ENCODE peak calls at places on chromosomes 12 and 14, in eight cellular contexts. One of them, this sample, is unnamed.
A peak's percentile ranks its signal among the peaks of the same experiment; 100 is the strongest.

GRCh38 chr14:51203881-51204280 is 36.2 kb upstream of the TMX1 start:
- DNase-seq in kidney glomerular epithelial cell: no peak
- DNase-seq in AG10803: no peak
- DNase-seq in foreskin keratinocyte: no peak
- DNase-seq in stimulated activated CD4-positive, alpha-beta T cell treated with anti-CD3 and anti-CD28 coated beads, Interleukin-4, amount 100 ng/mL, for 48 hours: no peak
- DNase-seq in stimulated activated effector memory CD8-positive, alpha-beta T cell treated with anti-CD3 and anti-CD28 coated beads, Interleukin-12 subunit alpha, Interleukin-12 subunit beta, amount 100 ng/mL, for 72 hours: no peak
- DNase-seq in heart right ventricle: no peak
- DNase-seq in heart left ventricle: no peak
- DNase-seq in this sample: no peak

GRCh38 chr12:77107121-77107520 is 41.8 kb upstream of the E2F7 start:
- DNase-seq in foreskin keratinocyte: no peak
- DNase-seq in heart right ventricle: no peak
- DNase-seq in stimulated activated CD4-positive, alpha-beta T cell treated with anti-CD3 and anti-CD28 coated beads, Interleukin-4, amount 100 ng/mL, for 48 hours: no peak
- DNase-seq in AG10803: no peak
- DNase-seq in heart left ventricle: no peak
- DNase-seq in stimulated activated effector memory CD8-positive, alpha-beta T cell treated with anti-CD3 and anti-CD28 coated beads, Interleukin-12 subunit alpha, Interleukin-12 subunit beta, amount 100 ng/mL, for 72 hours: no peak
- DNase-seq in kidney glomerular epithelial cell: no peak
- DNase-seq in this sample: no peak

GRCh38 chr12:120365675-120366340 is 3.2 kb downstream of the MSI1 start:
- DNase-seq in kidney glomerular epithelial cell: no peak
- DNase-seq in stimulated activated effector memory CD8-positive, alpha-beta T cell treated with anti-CD3 and anti-CD28 coated beads, Interleukin-12 subunit alpha, Interleukin-12 subunit beta, amount 100 ng/mL, for 72 hours: no peak
- DNase-seq in foreskin keratinocyte: no peak
- DNase-seq in stimulated activated CD4-positive, alpha-beta T cell treated with anti-CD3 and anti-CD28 coated beads, Interleukin-4, amount 100 ng/mL, for 48 hours: no peak
- DNase-seq in heart left ventricle: no peak
- DNase-seq in heart right ventricle: no peak
- DNase-seq in AG10803: no peak
- DNase-seq in this sample: no peak

GRCh38 chr12:88985011-88985410 is 367.3 kb downstream of the DUSP6 start:
- DNase-seq in heart right ventricle: no peak
- DNase-seq in stimulated activated CD4-positive, alpha-beta T cell treated with anti-CD3 and anti-CD28 coated beads, Interleukin-4, amount 100 ng/mL, for 48 hours: no peak
- DNase-seq in stimulated activated effector memory CD8-positive, alpha-beta T cell treated with anti-CD3 and anti-CD28 coated beads, Interleukin-12 subunit alpha, Interleukin-12 subunit beta, amount 100 ng/mL, for 72 hours: no peak
- DNase-seq in AG10803: peak; percentile 3
- DNase-seq in kidney glomerular epithelial cell: no peak
- DNase-seq in foreskin keratinocyte: no peak
- DNase-seq in heart left ventricle: no peak
- DNase-seq in this sample: no peak

GRCh38 chr14:75016815-75017214 is 14.1 kb downstream of the EIF2B2 start:
- DNase-seq in kidney glomerular epithelial cell: no peak
- DNase-seq in stimulated activated CD4-positive, alpha-beta T cell treated with anti-CD3 and anti-CD28 coated beads, Interleukin-4, amount 100 ng/mL, for 48 hours: no peak
- DNase-seq in stimulated activated effector memory CD8-positive, alpha-beta T cell treated with anti-CD3 and anti-CD28 coated beads, Interleukin-12 subunit alpha, Interleukin-12 subunit beta, amount 100 ng/mL, for 72 hours: no peak
- DNase-seq in heart right ventricle: no peak
- DNase-seq in heart left ventricle: no peak
- DNase-seq in AG10803: no peak
- DNase-seq in foreskin keratinocyte: no peak
- DNase-seq in this sample: no peak

GRCh38 chr14:32681598-32681997 is 257.1 kb upstream of the NPAS3 start:
- DNase-seq in stimulated activated CD4-positive, alpha-beta T cell treated with anti-CD3 and anti-CD28 coated beads, Interleukin-4, amount 100 ng/mL, for 48 hours: no peak
- DNase-seq in heart left ventricle: no peak
- DNase-seq in AG10803: no peak
- DNase-seq in kidney glomerular epithelial cell: no peak
- DNase-seq in foreskin keratinocyte: peak; percentile 24
- DNase-seq in stimulated activated effector memory CD8-positive, alpha-beta T cell treated with anti-CD3 and anti-CD28 coated beads, Interleukin-12 subunit alpha, Interleukin-12 subunit beta, amount 100 ng/mL, for 72 hours: no peak
- DNase-seq in heart right ventricle: no peak
- DNase-seq in this sample: no peak

GRCh38 chr12:51071663-51072062 is 11.7 kb downstream of the CSRNP2 start:
- DNase-seq in heart right ventricle: no peak
- DNase-seq in heart left ventricle: no peak
- DNase-seq in foreskin keratinocyte: no peak
- DNase-seq in AG10803: no peak
- DNase-seq in kidney glomerular epithelial cell: no peak
- DNase-seq in stimulated activated effector memory CD8-positive, alpha-beta T cell treated with anti-CD3 and anti-CD28 coated beads, Interleukin-12 subunit alpha, Interleukin-12 subunit beta, amount 100 ng/mL, for 72 hours: no peak
- DNase-seq in stimulated activated CD4-positive, alpha-beta T cell treated with anti-CD3 and anti-CD28 coated beads, Interleukin-4, amount 100 ng/mL, for 48 hours: no peak
- DNase-seq in this sample: no peak

GRCh38 chr12:16609140-16609539 is 3.2 kb upstream of the LMO3 start:
- DNase-seq in kidney glomerular epithelial cell: no peak
- DNase-seq in foreskin keratinocyte: no peak
- DNase-seq in stimulated activated effector memory CD8-positive, alpha-beta T cell treated with anti-CD3 and anti-CD28 coated beads, Interleukin-12 subunit alpha, Interleukin-12 subunit beta, amount 100 ng/mL, for 72 hours: no peak
- DNase-seq in stimulated activated CD4-positive, alpha-beta T cell treated with anti-CD3 and anti-CD28 coated beads, Interleukin-4, amount 100 ng/mL, for 48 hours: no peak
- DNase-seq in heart right ventricle: no peak
- DNase-seq in heart left ventricle: no peak
- DNase-seq in AG10803: no peak
- DNase-seq in this sample: no peak

GRCh38 chr14:51865953-51866747 is 5.7 kb downstream of the GNG2 start:
- DNase-seq in kidney glomerular epithelial cell: no peak
- DNase-seq in foreskin keratinocyte: no peak
- DNase-seq in stimulated activated effector memory CD8-positive, alpha-beta T cell treated with anti-CD3 and anti-CD28 coated beads, Interleukin-12 subunit alpha, Interleukin-12 subunit beta, amount 100 ng/mL, for 72 hours: peak; percentile 70
- DNase-seq in heart left ventricle: no peak
- DNase-seq in heart right ventricle: no peak
- DNase-seq in stimulated activated CD4-positive, alpha-beta T cell treated with anti-CD3 and anti-CD28 coated beads, Interleukin-4, amount 100 ng/mL, for 48 hours: no peak
- DNase-seq in AG10803: no peak
- DNase-seq in this sample: no peak